ENCODE peak calls at places on chromosomes 11 and 22, in four cellular contexts. V is breast epithelium, F is IMR-90, M is K562. O is an unnamed sample. For H3K4me1, the result is how much of the 10 kb centered on the place peaks cover.

GRCh38 chr11:45756384-45757010 is 48.5 kb upstream of the SLC35C1 start:
- DNase-seq in V (peak), F (no peak), M (peak), O (no peak)

GRCh38 chr22:23718371-23719165 is 27.8 kb downstream of the RGL4 start:
- DNase-seq in V (no peak), F (no peak), M (no peak), O (no peak)

GRCh38 chr11:120400564-120401364 is 64.6 kb downstream of the ARHGEF12 start:
- DNase-seq in V (no peak), F (peak), M (peak), O (peak)

GRCh38 chr22:31122532-31123291 is at the start of gene INPP5J:
- DNase-seq in V (no peak), F (peak), M (no peak), O (peak)

GRCh38 chr22:19703869-19704268 is 10.4 kb upstream of the SEPTIN5 start:
- DNase-seq in V (peak), F (no peak), M (no peak), O (no peak)

GRCh38 chr11:29005401-29005980 is 897.3 kb downstream of the METTL15 start:
- DNase-seq in V (no peak), F (no peak), M (no peak), O (no peak)

GRCh38 chr22:35431483-35432205 is 31.7 kb downstream of the MCM5 start:
- DNase-seq in V (no peak), F (no peak), M (no peak), O (no peak)

GRCh38 chr11:790721-791564 is 1.1 kb upstream of the CEND1 start:
- DNase-seq in V (no peak), F (no peak), M (no peak), O (no peak)

GRCh38 chr11:110428956-110429613 is 663 bp upstream of the FDX1 start:
- DNase-seq in V (no peak), F (no peak), M (no peak), O (no peak)

GRCh38 chr22:37542959-37543358 is 17.3 kb upstream of the CDC42EP1 start:
- DNase-seq in V (no peak), F (no peak), M (no peak), O (no peak)

GRCh38 chr22:37546436-37547248 is 13.6 kb upstream of the CDC42EP1 start:
- DNase-seq in V (no peak), F (peak), M (no peak), O (no peak)

GRCh38 chr22:37544955-37545702 is 15.2 kb upstream of the CDC42EP1 start:
- DNase-seq in V (no peak), F (peak), M (peak), O (peak)

GRCh38 chr22:37547249-37547741 is 13.0 kb upstream of the CDC42EP1 start:
- DNase-seq in V (no peak), F (no peak), M (no peak), O (no peak)

GRCh38 chr22:37545703-37546435 is 14.4 kb upstream of the CDC42EP1 start:
- DNase-seq in V (peak), F (peak), M (no peak), O (peak)
- TF ChIP-seq POLR2A in V (peak), F (peak), M (no peak), O (peak)

DNA sequence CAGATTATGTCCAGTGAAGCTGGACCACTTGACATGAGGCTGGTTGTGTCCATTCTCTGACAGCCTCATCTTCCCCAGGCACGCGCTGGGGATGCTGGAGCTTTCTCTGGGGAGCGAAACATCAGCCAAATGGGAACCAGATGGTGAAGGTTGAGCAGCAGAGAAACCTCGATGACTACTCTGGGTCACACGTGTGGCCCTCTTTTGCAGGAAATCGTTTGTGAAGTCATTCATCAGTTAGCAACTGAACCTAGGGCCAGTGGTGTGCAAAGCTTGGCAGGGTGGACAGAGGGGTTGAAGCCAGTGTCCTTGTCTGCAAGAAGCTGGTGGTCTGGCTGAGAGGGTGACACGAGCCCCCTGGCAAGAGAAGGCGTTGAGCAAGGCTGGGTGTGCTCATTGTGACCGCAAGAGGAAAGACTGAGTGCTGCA is 109.8 kb downstream of the ZBTB16 start:
- DNase-seq in V (no peak), F (no peak), M (no peak), O (peak)
- H3K4me1 ChIP-seq in V (half or more), F (under half), M (under half), O (half or more)

DNA sequence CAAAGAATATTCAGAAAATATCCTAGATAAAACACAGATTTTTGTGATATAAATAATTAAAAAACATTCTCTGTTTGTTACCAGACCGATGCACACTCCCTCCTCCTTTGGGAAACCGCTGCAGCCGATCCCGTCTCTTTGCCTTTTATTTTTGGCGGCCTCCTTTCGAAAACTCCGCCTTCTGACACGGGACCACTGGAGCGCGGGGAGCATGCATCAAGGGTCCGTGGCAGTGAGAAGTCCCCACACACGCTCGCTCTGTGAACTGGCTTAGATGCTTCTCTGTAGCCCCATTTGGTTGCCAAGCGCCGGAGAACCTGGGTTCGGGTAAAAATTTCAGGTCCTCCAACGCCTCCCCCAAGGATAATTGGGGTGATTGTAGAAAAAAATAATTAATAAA is 17.0 kb downstream of the DDX17 start:
- DNase-seq in V (no peak), F (no peak), M (no peak), O (no peak)
- TF ChIP-seq POLR2A in V (no peak), F (no peak), M (no peak), O (no peak)

GRCh38 chr11:73313652-73314051 is 5.6 kb downstream of the ARHGEF17 start:
- DNase-seq in V (no peak), F (no peak), M (no peak), O (no peak)
- H3K4me1 ChIP-seq in V (under half), F (half or more), M (under half), O (under half)

GRCh38 chr11:94574193-94574961 is 7.2 kb downstream of the PIWIL4 start:
- DNase-seq in V (no peak), F (peak), M (peak), O (peak)
- TF ChIP-seq POLR2A in V (no peak), F (no peak), M (no peak), O (no peak)

GRCh38 chr11:8719260-8720190 is 36.9 kb downstream of the RPL27A start:
- DNase-seq in V (no peak), F (peak), M (no peak), O (peak)

GRCh38 chr11:8715501-8715900 is 32.9 kb downstream of the RPL27A start:
- DNase-seq in V (no peak), F (no peak), M (no peak), O (peak)

GRCh38 chr11:8720376-8720775 is 37.8 kb downstream of the RPL27A start:
- DNase-seq in V (no peak), F (peak), M (no peak), O (no peak)

GRCh38 chr11:8717544-8717875 is 34.9 kb downstream of the RPL27A start:
- DNase-seq in V (no peak), F (no peak), M (peak), O (no peak)

DNA sequence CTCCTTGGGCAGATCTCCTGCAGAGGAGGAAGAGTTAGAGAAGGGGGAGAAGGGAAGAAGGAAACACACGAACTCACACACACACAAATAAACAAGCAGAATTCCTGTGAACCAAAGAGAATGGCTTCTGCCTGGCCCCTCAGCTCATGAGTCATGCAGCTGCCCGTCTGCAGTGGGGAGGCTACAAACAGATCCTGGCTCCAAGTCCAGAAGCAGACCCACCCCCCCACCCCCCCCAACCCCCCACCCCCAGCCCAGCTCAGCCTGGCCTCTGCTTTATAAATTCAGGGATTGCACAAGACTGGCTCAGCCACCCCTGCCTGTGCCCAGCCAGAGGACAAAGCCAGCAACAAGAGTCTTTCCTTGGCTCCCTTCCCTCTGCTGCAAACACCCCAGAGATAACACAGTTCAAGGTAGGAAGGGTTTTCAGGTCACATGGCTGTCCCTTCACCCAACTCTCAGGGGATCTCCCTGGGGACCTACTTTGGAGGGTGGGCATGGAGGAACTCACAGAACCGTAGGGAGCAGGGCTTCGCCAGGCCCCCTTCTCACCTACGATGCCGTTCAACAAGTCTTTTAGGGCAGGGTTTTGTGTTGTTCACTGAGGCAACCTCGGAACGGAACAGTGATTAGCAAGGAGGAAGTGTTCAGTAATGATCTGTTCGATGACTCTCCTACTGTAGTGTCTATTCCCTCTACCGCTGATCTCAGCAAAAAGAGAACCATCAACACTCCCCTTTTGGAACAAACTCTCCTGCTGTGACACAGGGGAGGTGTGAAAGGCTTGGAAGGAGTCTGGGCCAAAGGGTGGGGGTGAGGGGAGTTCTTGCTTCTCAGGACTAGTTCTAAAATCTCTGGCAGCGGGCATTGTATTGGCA is 35.5 kb downstream of the RPL27A start:
- DNase-seq in V (no peak), F (peak), M (no peak), O (peak)
- H3K4me1 ChIP-seq in V (under half), F (half or more), M (under half), O (half or more)

GRCh38 chr22:45136594-45136993 is 27.1 kb upstream of the NUP50 start:
- DNase-seq in V (no peak), F (no peak), M (no peak), O (no peak)
- TF ChIP-seq POLR2A in V (no peak), F (no peak), M (no peak), O (no peak)

DNA sequence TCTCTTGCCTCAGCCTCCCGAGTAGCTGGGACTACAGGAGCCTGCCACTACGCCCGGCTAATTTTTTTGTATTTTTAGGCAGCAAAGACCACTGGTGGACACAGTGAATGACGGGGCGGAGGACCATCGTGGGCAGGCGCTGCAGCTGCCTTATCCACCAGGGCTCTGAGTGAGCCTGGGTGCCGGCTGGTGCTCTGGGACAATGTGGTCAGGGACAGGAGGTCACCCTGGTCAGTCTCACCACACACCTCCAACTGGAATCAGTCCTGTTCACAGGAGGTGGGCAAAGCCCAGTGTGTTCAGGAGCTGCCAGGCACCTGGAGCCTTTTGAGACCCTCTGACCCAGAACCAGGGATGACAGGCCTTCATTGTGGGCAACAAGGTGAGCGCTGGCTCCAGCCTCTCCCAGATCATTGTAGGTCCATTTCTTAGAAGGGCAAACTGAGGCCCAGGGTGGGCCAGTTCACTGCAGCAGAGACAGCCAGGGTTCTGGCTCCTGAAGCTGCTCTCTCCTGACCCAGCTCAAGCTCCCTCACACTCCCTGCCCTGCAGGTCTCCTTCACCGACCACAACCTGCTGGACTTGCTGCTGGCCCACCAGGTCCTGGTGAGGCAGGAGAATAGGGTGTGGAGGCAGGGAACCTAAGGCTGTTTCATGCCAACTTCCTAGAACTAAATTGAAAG is 15.7 kb upstream of the CABP2 start:
- DNase-seq in V (no peak), F (no peak), M (no peak), O (no peak)
- H3K4me1 ChIP-seq in V (under half), F (under half), M (under half), O (under half)

DNA sequence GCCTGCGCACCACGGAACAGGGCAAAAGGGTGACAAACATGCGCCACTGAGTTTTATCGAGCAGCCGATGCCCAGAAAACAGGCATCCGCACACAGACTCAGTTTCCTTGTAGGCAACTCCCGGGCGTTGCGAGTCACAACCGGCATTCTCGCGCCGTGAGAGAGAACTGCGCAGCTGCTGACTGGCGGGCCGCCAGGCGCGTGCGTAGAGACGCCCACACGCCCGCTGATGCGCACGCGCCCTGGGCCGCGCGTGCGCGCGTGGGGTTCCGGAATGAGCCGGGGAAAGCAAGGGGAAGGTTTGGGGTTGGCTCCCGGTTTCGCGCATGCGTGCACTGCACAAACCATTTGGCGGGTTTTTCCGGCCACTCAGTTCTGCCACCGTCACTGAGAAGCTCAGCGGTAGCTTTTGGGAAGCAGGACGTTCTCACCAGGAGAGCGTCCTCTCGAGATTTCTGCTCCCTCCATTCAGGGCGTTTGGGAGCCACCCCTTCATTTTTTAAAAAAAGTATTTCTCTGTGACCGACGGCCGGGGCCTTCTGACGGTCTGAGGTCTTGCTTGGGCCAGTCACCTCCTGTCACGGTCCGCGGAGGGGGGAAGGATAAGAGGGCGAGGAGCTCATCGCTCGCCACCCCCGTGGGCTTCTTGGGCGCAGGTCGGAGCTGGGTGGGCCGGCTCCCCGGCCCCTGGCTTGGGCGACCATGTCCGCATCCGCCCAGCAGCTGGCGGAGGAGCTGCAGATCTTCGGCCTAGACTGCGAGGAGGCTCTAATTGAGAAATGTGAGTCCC is at the start of gene POLA2:
- DNase-seq in V (peak), F (peak), M (peak), O (peak)
- TF ChIP-seq POLR2A in V (peak), F (peak), M (peak), O (peak)